ENCODE peak calls at places on chromosome 16, in five cellular contexts. C is fibroblast of lung, U is endothelial cell of umbilical vein, M is GM23248, B is MM.1S. Q is an unnamed sample.
A peak's percentile ranks its signal among the peaks of the same experiment; 100 is the strongest.

GRCh38 chr16:66984902-66985311 is 3.5 kb upstream of the CES4A start:
- DNase-seq in C (no peak), U (no peak), M (no peak), B (no peak), Q (no peak)

GRCh38 chr16:82459580-82460256 is 167.1 kb upstream of the CDH13 start:
- DNase-seq in C (no peak), U (no peak), M (no peak), B (no peak), Q (no peak)

GRCh38 chr16:78501744-78502143 is 402.3 kb downstream of the WWOX start:
- DNase-seq in C (no peak), U (no peak), M (no peak), B (no peak), Q (no peak)

GRCh38 chr16:58393138-58393504 is 850 bp downstream of the GINS3 start:
- DNase-seq in C (peak; percentile 4), U (no peak), M (peak; percentile 10), B (no peak), Q (no peak)

GRCh38 chr16:86726340-86726739 is 148.0 kb downstream of the FOXL1 start:
- DNase-seq in C (no peak), U (no peak), M (no peak), B (no peak), Q (no peak)

GRCh38 chr16:47643610-47644009 is 182.5 kb downstream of the PHKB start:
- DNase-seq in C (peak; percentile 16), U (no peak), M (peak; percentile 5), B (no peak), Q (peak; percentile 11)

GRCh38 chr16:31513126-31513525 is 4.9 kb upstream of the RUSF1 start:
- DNase-seq in C (peak; percentile 72), U (no peak), M (peak; percentile 75), B (no peak), Q (peak; percentile 60)

GRCh38 chr16:54287758-54288591 is 1.4 kb upstream of the IRX3 start:
- DNase-seq in C (no peak), U (no peak), M (peak; percentile 24), B (no peak), Q (no peak)

GRCh38 chr16:86584071-86584685 is 5.8 kb downstream of the FOXL1 start:
- DNase-seq in C (no peak), U (no peak), M (no peak), B (no peak), Q (no peak)

GRCh38 chr16:79093554-79093967 is 507.0 kb downstream of the MAF start:
- DNase-seq in C (no peak), U (no peak), M (no peak), B (no peak), Q (no peak)

GRCh38 chr16:86318119-86318518 is 192.2 kb upstream of the FOXF1 start:
- DNase-seq in C (no peak), U (no peak), M (no peak), B (no peak), Q (no peak)

GRCh38 chr16:74034862-74035261 is 261.8 kb upstream of the PSMD7 start:
- DNase-seq in C (peak; percentile 1), U (peak; percentile 3), M (peak; percentile 51), B (no peak), Q (no peak)

GRCh38 chr16:2054543-2055245 is 6.9 kb downstream of the TSC2 start:
- DNase-seq in C (no peak), U (no peak), M (no peak), B (no peak), Q (no peak)

GRCh38 chr16:87648236-87648635 is 45.9 kb downstream of the JPH3 start:
- DNase-seq in C (no peak), U (no peak), M (peak; percentile 13), B (no peak), Q (no peak)

GRCh38 chr16:86836503-86837125 is 258.3 kb downstream of the FOXL1 start:
- DNase-seq in C (peak; percentile 94), U (peak; percentile 93), M (peak; percentile 86), B (no peak), Q (peak; percentile 94)

GRCh38 chr16:4882261-4882632 is 35.0 kb downstream of the UBN1 start:
- DNase-seq in C (no peak), U (peak; percentile 21), M (peak; percentile 38), B (no peak), Q (no peak)

GRCh38 chr16:22007159-22007508 is 777 bp upstream of the MOSMO start:
- DNase-seq in C (no peak), U (no peak), M (no peak), B (no peak), Q (no peak)

GRCh38 chr16:50675686-50676610 is 5.2 kb downstream of the SNX20 start:
- DNase-seq in C (no peak), U (no peak), M (no peak), B (no peak), Q (no peak)

GRCh38 chr16:77977336-77977735 is 45.0 kb upstream of the CLEC3A start:
- DNase-seq in C (no peak), U (no peak), M (no peak), B (no peak), Q (no peak)

GRCh38 chr16:50684823-50685455 is 3.8 kb upstream of the SNX20 start:
- DNase-seq in C (no peak), U (no peak), M (no peak), B (no peak), Q (no peak)

GRCh38 chr16:70453891-70454220 is 539 bp upstream of the FCSK start:
- DNase-seq in C (peak; percentile 45), U (no peak), M (no peak), B (no peak), Q (peak; percentile 27)

GRCh38 chr16:85157813-85158701 is 45.8 kb upstream of the CIBAR2 start:
- DNase-seq in C (no peak), U (no peak), M (peak; percentile 56), B (no peak), Q (no peak)

DNA sequence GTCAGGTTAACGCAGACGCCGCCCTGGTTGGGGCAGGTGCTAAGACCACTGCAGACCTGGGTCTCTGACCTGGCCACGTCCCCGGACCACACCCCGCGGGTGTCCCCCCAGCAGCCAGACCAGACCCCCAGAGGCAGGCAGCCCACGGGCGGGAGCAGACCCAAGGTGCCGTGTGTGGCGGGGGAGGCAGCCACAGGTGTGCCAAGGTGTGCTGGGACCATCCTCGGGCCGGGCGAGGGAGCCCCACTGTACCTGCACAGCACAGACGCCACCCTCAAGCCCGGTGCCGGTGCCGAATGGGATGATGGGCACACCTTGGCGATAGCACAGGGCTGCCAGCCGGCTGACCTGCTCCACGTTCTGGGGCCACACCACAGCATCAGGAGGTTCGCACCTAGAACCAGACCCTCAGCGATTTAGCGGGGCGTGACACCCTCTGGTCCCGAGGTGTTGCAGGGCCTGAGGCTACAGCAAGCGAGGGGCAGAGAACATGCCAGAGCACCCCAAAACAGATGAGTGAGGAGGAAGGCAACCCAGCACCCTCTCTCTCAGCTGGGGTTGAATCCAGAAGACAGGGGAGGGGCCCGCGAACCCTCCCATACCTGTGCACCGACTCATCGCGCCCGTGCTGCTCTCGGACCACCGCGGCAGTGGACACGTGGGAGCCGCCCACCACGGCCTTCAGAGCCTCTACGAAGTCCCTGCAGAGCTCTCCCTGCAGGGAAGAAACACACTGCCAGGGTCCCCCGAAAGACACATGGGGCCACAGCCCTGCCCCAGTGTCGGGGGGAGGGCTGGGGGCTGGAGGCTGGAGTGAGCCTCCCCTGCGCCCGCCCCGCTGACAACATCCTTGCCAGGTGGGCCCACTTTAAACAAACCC is 1.4 kb downstream of the LDHD start:
- DNase-seq in C (no peak), U (no peak), M (no peak), B (no peak), Q (no peak)
- H3K4me2 ChIP-seq in C (no peak overlapping the region), U (no peak overlapping the region), M (no peak overlapping the region), B (no peak overlapping the region), Q (no peak overlapping the region)

GRCh38 chr16:88686439-88687253 is at the start of gene SNAI3:
- DNase-seq in C (peak; percentile 48), U (peak; percentile 60), M (peak; percentile 58), B (peak; percentile 78), Q (no peak)

GRCh38 chr16:88684569-88685155 is 1.6 kb downstream of the SNAI3 start:
- DNase-seq in C (no peak), U (no peak), M (no peak), B (no peak), Q (no peak)

GRCh38 chr16:88685156-88686061 is 898 bp downstream of the SNAI3 start:
- DNase-seq in C (peak; percentile 31), U (no peak), M (peak; percentile 86), B (peak; percentile 61), Q (no peak)

GRCh38 chr16:88687254-88687576 is 908 bp upstream of the SNAI3 start:
- DNase-seq in C (no peak), U (no peak), M (no peak), B (no peak), Q (no peak)

GRCh38 chr16:88686062-88686438 is 257 bp downstream of the SNAI3 start:
- DNase-seq in C (no peak), U (no peak), M (peak; percentile 37), B (peak; percentile 72), Q (no peak)
- H2AFZ ChIP-seq in C (no peak overlapping the region), U (peak overlapping the region; percentile 89), M (peak overlapping the region; percentile 42), B (no peak overlapping the region), Q (peak overlapping the region; percentile 41)

GRCh38 chr16:30357715-30358576 is 2.8 kb upstream of the CD2BP2 start:
- DNase-seq in C (no peak), U (no peak), M (no peak), B (no peak), Q (no peak)
- H3K4me3 ChIP-seq in C (no peak overlapping the region), U (no peak overlapping the region), M (no peak overlapping the region), B (no peak overlapping the region), Q (no peak overlapping the region)

DNA sequence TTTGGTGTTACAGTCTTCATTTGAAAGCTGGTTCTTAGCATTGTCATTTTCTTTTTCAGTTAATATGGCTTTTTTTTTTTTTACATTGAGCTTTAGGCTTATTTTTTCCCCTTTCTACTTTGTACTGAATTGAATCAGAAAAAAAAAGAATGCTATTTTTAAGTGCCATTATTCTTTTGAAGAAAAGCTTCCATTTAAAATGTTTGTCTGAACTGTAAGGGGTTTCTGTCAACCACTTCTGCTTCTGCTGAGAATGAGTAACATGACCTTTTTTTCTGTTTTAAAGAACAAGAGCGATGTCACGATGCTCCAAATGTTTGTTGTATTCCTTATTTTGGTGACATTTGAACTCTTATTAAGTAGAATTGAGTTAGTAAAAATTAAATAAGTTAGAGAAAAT is 50.0 kb downstream of the MRTFB start:
- DNase-seq in C (no peak), U (no peak), M (no peak), B (no peak), Q (no peak)
- H3K4me2 ChIP-seq in C (no peak overlapping the region), U (no peak overlapping the region), M (no peak overlapping the region), B (no peak overlapping the region), Q (no peak overlapping the region)

GRCh38 chr16:24852281-24852721 is 6.5 kb downstream of the SLC5A11 start:
- DNase-seq in C (peak; percentile 10), U (no peak), M (no peak), B (no peak), Q (no peak)
- H2AFZ ChIP-seq in C (no peak overlapping the region), U (no peak overlapping the region), M (no peak overlapping the region), B (no peak overlapping the region), Q (no peak overlapping the region)

GRCh38 chr16:71460246-71460645 is 1.8 kb downstream of the ZNF23 start:
- DNase-seq in C (peak; percentile 82), U (no peak), M (peak; percentile 91), B (no peak), Q (peak; percentile 80)
- H3K4me3 ChIP-seq in C (peak overlapping the region; percentile 80), U (no peak overlapping the region), M (peak overlapping the region; percentile 95), B (no peak overlapping the region), Q (peak overlapping the region; percentile 17)

GRCh38 chr16:12250578-12250977 is 274.0 kb downstream of the SNX29 start:
- DNase-seq in C (no peak), U (no peak), M (no peak), B (no peak), Q (no peak)
- H3K4me2 ChIP-seq in C (no peak overlapping the region), U (no peak overlapping the region), M (no peak overlapping the region), B (no peak overlapping the region), Q (no peak overlapping the region)

Q was measured in astrocyte.